ENCODE peak calls at places on chromosomes 13 and 19, in four cellular contexts. C is WTC11, U is astrocyte, V is MM.1S. O is an unnamed sample.

GRCh38 chr13:75839418-75839817 is 203.3 kb downstream of the LMO7 start:
- DNase-seq in U (no peak), V (no peak), C (no peak), O (no peak)

GRCh38 chr13:108575430-108575829 is 54.0 kb upstream of the MYO16 start:
- DNase-seq in C (no peak), U (no peak), V (no peak), O (no peak)

GRCh38 chr19:42023121-42023942 is 29.3 kb upstream of the ATP1A3 start:
- DNase-seq in V (peak), C (peak), U (no peak), O (no peak)

GRCh38 chr19:43651758-43652545 is 12.3 kb upstream of the CADM4 start:
- DNase-seq in V (peak), U (peak), C (peak), O (peak)

GRCh38 chr13:44317752-44318550 is 55.7 kb upstream of the SERP2 start:
- DNase-seq in U (peak), V (no peak), C (no peak), O (no peak)

GRCh38 chr19:18364826-18365528 is 21.0 kb upstream of the GDF15 start:
- DNase-seq in V (no peak), U (peak), C (peak), O (peak)

GRCh38 chr13:31807090-31807541 is 67.8 kb downstream of the RXFP2 start:
- DNase-seq in V (no peak), U (peak), C (no peak), O (no peak)

GRCh38 chr13:45773236-45773635 is 71.1 kb downstream of the CBY2 start:
- DNase-seq in C (no peak), U (peak), V (no peak), O (no peak)

GRCh38 chr19:40335101-40335500 is 13.1 kb downstream of the C19orf47 start:
- DNase-seq in C (no peak), V (no peak), U (no peak), O (no peak)

GRCh38 chr19:16372065-16372915 is 47.7 kb downstream of the KLF2 start:
- DNase-seq in V (no peak), C (no peak), U (no peak), O (no peak)

GRCh38 chr19:50877338-50877737 is 4.1 kb downstream of the KLK2 start:
- DNase-seq in U (no peak), V (no peak), C (peak), O (no peak)

GRCh38 chr13:60164490-60164889 is 762 bp upstream of the DIAPH3 start:
- DNase-seq in U (no peak), C (no peak), V (no peak), O (no peak)

GRCh38 chr13:47017476-47017875 is 120.6 kb upstream of the HTR2A start:
- DNase-seq in C (no peak), U (no peak), V (no peak), O (no peak)

GRCh38 chr13:95354680-95355487 is 53.6 kb upstream of the ABCC4 start:
- DNase-seq in U (no peak), C (no peak), V (no peak), O (no peak)

GRCh38 chr19:2883686-2884439 is 16.7 kb downstream of the ZNF556 start:
- DNase-seq in V (no peak), U (no peak), C (no peak), O (no peak)

GRCh38 chr13:29753593-29754485 is 96.6 kb downstream of the UBL3 start:
- DNase-seq in U (peak), V (no peak), C (no peak), O (no peak)

GRCh38 chr19:47158879-47159509 is 28.4 kb downstream of the SAE1 start:
- DNase-seq in C (no peak), V (no peak), U (peak), O (no peak)

GRCh38 chr19:36030264-36031148 is 2.2 kb downstream of the CLIP3 start:
- DNase-seq in U (no peak), V (peak), C (no peak), O (no peak)

GRCh38 chr19:47897857-47898256 is 11.7 kb upstream of the SULT2A1 start:
- DNase-seq in V (no peak), U (no peak), C (no peak), O (no peak)